ENCODE peak calls at places on chromosomes 1 and 21, in ten cellular contexts. W is ACHN; A is mesendoderm; V is stimulated activated naive CD4-positive, alpha-beta T cell; L is iPS-NIHi11; G is naive thymus-derived CD8-positive, alpha-beta T cell; C is WTC11; X is left kidney; I is Right ventricle myocardium inferior; J is stimulated activated CD4-positive, alpha-beta T cell treated with anti-CD3 and anti-CD28 coated beads, TNF-alpha, amount 100 ng/mL, for 4 hours. Z is an unnamed sample.
A peak's percentile ranks its signal among the peaks of the same experiment; 100 is the strongest.

GRCh38 chr1:201444792-201445191 is 23.3 kb upstream of the TNNI1 start:
- DNase-seq in W (no peak), A (peak; percentile 53), V (no peak), L (no peak), G (no peak), C (no peak), X (no peak), I (no peak), J (no peak), Z (no peak)

GRCh38 chr1:211260161-211261107 is 1.3 kb downstream of the RCOR3 start:
- DNase-seq in W (peak; percentile 80), A (peak; percentile 86), V (peak; percentile 51), L (peak; percentile 79), G (peak; percentile 43), C (peak; percentile 76), X (peak; percentile 91), I (peak; percentile 90), J (peak; percentile 45), Z (peak; percentile 74)

GRCh38 chr1:97433520-97434175 is 487.2 kb downstream of the DPYD start:
- DNase-seq in W (no peak), A (no peak), V (no peak), L (no peak), G (no peak), C (no peak), X (peak; percentile 5), I (no peak), J (no peak), Z (no peak)

GRCh38 chr1:178532392-178532791 is 19.5 kb downstream of the TEX35 start:
- DNase-seq in W (peak; percentile 85), A (peak; percentile 81), V (peak; percentile 66), L (peak; percentile 90), G (peak; percentile 65), C (peak; percentile 88), X (peak; percentile 90), I (peak; percentile 90), J (peak; percentile 53), Z (peak; percentile 92)

GRCh38 chr1:203649551-203650011 is 22.9 kb downstream of the ATP2B4 start:
- DNase-seq in W (no peak), A (no peak), V (no peak), L (no peak), G (no peak), C (no peak), X (peak; percentile 64), I (no peak), J (no peak), Z (no peak)

GRCh38 chr1:235855811-235856429 is 10.8 kb downstream of the LYST start:
- DNase-seq in W (no peak), A (no peak), V (no peak), L (no peak), G (no peak), C (no peak), X (no peak), I (no peak), J (no peak), Z (no peak)

GRCh38 chr1:218209351-218209861 is 75.7 kb upstream of the RRP15 start:
- DNase-seq in W (no peak), A (no peak), V (no peak), L (no peak), G (no peak), C (no peak), X (no peak), I (no peak), J (no peak), Z (no peak)

GRCh38 chr1:85060038-85060437 is 11.7 kb upstream of the MCOLN3 start:
- DNase-seq in W (no peak), A (no peak), V (no peak), L (no peak), G (no peak), C (no peak), X (no peak), I (no peak), J (no peak), Z (no peak)

GRCh38 chr1:202088216-202088615 is 34.5 kb upstream of the GPR37L1 start:
- DNase-seq in W (no peak), A (no peak), V (no peak), L (no peak), G (no peak), C (no peak), X (no peak), I (peak; percentile 9), J (no peak), Z (peak; percentile 23)

GRCh38 chr1:229209386-229209785 is 61.5 kb upstream of the RAB4A start:
- DNase-seq in W (no peak), A (no peak), V (no peak), L (no peak), G (no peak), C (no peak), X (no peak), I (no peak), J (no peak), Z (no peak)

GRCh38 chr1:192826791-192827477 is 18.1 kb downstream of the RGS2 start:
- DNase-seq in W (peak; percentile 30), A (peak; percentile 51), V (no peak), L (no peak), G (no peak), C (no peak), X (no peak), I (no peak), J (no peak), Z (no peak)

GRCh38 chr1:66339944-66340343 is 194.0 kb upstream of the SGIP1 start:
- DNase-seq in W (no peak), A (no peak), V (no peak), L (no peak), G (no peak), C (no peak), X (no peak), I (no peak), J (no peak), Z (no peak)

GRCh38 chr1:109251277-109252166 is 2.2 kb downstream of the CELSR2 start:
- DNase-seq in W (no peak), A (no peak), V (no peak), L (no peak), G (no peak), C (no peak), X (no peak), I (peak; percentile 37), J (no peak), Z (peak; percentile 18)

GRCh38 chr1:43938383-43938782 is 4.8 kb downstream of the ARTN start:
- DNase-seq in W (no peak), A (no peak), V (no peak), L (no peak), G (no peak), C (no peak), X (no peak), I (no peak), J (no peak), Z (no peak)

GRCh38 chr1:30901798-30902652 is 6.5 kb downstream of the SDC3 start:
- DNase-seq in W (no peak), A (no peak), V (no peak), L (peak; percentile 48), G (no peak), C (no peak), X (no peak), I (peak; percentile 37), J (no peak), Z (peak; percentile 69)

GRCh38 chr1:174079796-174080195 is 57.6 kb upstream of the RC3H1 start:
- DNase-seq in W (no peak), A (no peak), V (no peak), L (no peak), G (no peak), C (no peak), X (no peak), I (no peak), J (no peak), Z (no peak)

GRCh38 chr1:56522680-56523079 is 56.7 kb downstream of the PLPP3 start:
- DNase-seq in W (no peak), A (no peak), V (no peak), L (no peak), G (no peak), C (no peak), X (no peak), I (peak; percentile 67), J (no peak), Z (no peak)

GRCh38 chr21:25845729-25846256 is 111.0 kb downstream of the GABPA start:
- DNase-seq in W (no peak), A (no peak), V (no peak), L (no peak), G (no peak), C (no peak), X (no peak), I (no peak), J (no peak), Z (no peak)

GRCh38 chr1:193325042-193325441 is 138.6 kb upstream of the B3GALT2 start:
- DNase-seq in W (peak; percentile 39), A (no peak), V (no peak), L (no peak), G (no peak), C (no peak), X (no peak), I (no peak), J (no peak), Z (no peak)

GRCh38 chr1:169312084-169312954 is 55.3 kb downstream of the NME7 start:
- DNase-seq in W (peak; percentile 98), A (peak; percentile 61), V (no peak), L (no peak), G (peak; percentile 30), C (no peak), X (no peak), I (peak; percentile 66), J (peak; percentile 4), Z (no peak)

GRCh38 chr1:111183681-111184080 is 16.8 kb downstream of the DENND2D start:
- DNase-seq in W (no peak), A (no peak), V (no peak), L (no peak), G (no peak), C (no peak), X (no peak), I (no peak), J (no peak), Z (no peak)

GRCh38 chr1:88877382-88877825 is 14.0 kb downstream of the GTF2B start:
- DNase-seq in W (peak; percentile 30), A (peak; percentile 23), V (no peak), L (peak; percentile 18), G (no peak), C (no peak), X (peak; percentile 23), I (no peak), J (no peak), Z (peak; percentile 17)

GRCh38 chr1:32272557-32273388 is 19.1 kb upstream of the HDAC1 start:
- DNase-seq in W (no peak), A (no peak), V (no peak), L (no peak), G (no peak), C (no peak), X (peak; percentile 16), I (no peak), J (no peak), Z (no peak)

GRCh38 chr1:156226116-156226538 is 13.3 kb downstream of the PMF1 start:
- DNase-seq in W (no peak), A (no peak), V (no peak), L (no peak), G (no peak), C (no peak), X (no peak), I (no peak), J (no peak), Z (no peak)

GRCh38 chr1:228377664-228378452 is 28.8 kb downstream of the TRIM11 start:
- DNase-seq in W (no peak), A (no peak), V (no peak), L (peak; percentile 96), G (no peak), C (no peak), X (no peak), I (no peak), J (no peak), Z (peak; percentile 54)

GRCh38 chr1:87399701-87400100 is 71.0 kb downstream of the LMO4 start:
- DNase-seq in W (no peak), A (no peak), V (no peak), L (no peak), G (no peak), C (no peak), X (no peak), I (no peak), J (no peak), Z (no peak)

GRCh38 chr1:73911849-73912248 is 286.1 kb downstream of the LRRIQ3 start:
- DNase-seq in W (no peak), A (no peak), V (no peak), L (no peak), G (no peak), C (no peak), X (no peak), I (no peak), J (no peak), Z (no peak)

Z was measured in H7.